ENCODE peak calls at places on chromosomes 13 and 19, in five cellular contexts. S is NCI-H774; V is activated CD8-positive, alpha-beta memory T cell treated with anti-CD3 and anti-CD28 coated beads for 1 hour; T is AG08396; J is SJCRH30. P is an unnamed sample.
A peak's percentile ranks its signal among the peaks of the same experiment; 100 is the strongest.

GRCh38 chr13:67829641-67830040 is 599.5 kb upstream of the PCDH9 start:
- DNase-seq in J (peak; percentile 5), T (no peak), V (no peak), S (no peak), P (no peak)

GRCh38 chr19:8477889-8478288 is 24.6 kb downstream of the PRAM1 start:
- DNase-seq in S (no peak), J (no peak), V (no peak), T (no peak), P (no peak)

GRCh38 chr19:11361771-11362731 is 6.8 kb downstream of the PLPPR2 start:
- DNase-seq in J (no peak), V (no peak), T (no peak), S (no peak), P (no peak)

GRCh38 chr19:21698215-21698614 is 69.2 kb downstream of the ZNF100 start:
- DNase-seq in T (no peak), V (no peak), S (no peak), J (no peak), P (no peak)

GRCh38 chr13:43057653-43058317 is 34.4 kb downstream of the DNAJC15 start:
- DNase-seq in V (peak; percentile 8), S (no peak), T (no peak), J (peak; percentile 48), P (no peak)

GRCh38 chr13:67227131-67227983 is 2.8 kb downstream of the PCDH9 start:
- DNase-seq in T (no peak), S (no peak), J (no peak), V (no peak), P (no peak)

GRCh38 chr13:31638577-31638976 is 100.7 kb upstream of the RXFP2 start:
- DNase-seq in V (no peak), T (peak; percentile 24), J (no peak), S (no peak), P (no peak)

GRCh38 chr13:79492313-79492798 is 11.4 kb downstream of the NDFIP2 start:
- DNase-seq in S (no peak), T (no peak), V (no peak), J (no peak), P (no peak)

GRCh38 chr13:78875792-78876580 is 217.0 kb upstream of the OBI1 start:
- DNase-seq in V (no peak), T (no peak), S (no peak), J (no peak), P (no peak)

GRCh38 chr19:38737297-38737865 is 6.9 kb downstream of the CAPN12 start:
- DNase-seq in V (no peak), S (no peak), T (no peak), J (no peak), P (no peak)

GRCh38 chr13:38662362-38662761 is 24.5 kb upstream of the FREM2 start:
- DNase-seq in T (no peak), S (no peak), J (no peak), V (no peak), P (no peak)

GRCh38 chr19:48724796-48725753 is 5.5 kb upstream of the MAMSTR start:
- DNase-seq in J (peak; percentile 91), T (peak; percentile 85), V (no peak), S (peak; percentile 45), P (no peak)

GRCh38 chr13:95115525-95115924 is 185.7 kb downstream of the ABCC4 start:
- DNase-seq in J (no peak), T (no peak), S (no peak), V (no peak), P (no peak)

P was measured in esophagus squamous epithelium.